ENCODE peak calls at places on chromosomes 7 and 10, in four cellular contexts. H is stimulated activated CD4-positive, alpha-beta T cell treated with anti-CD3 and anti-CD28 coated beads, Interleukin-4, amount 100 ng/mL, for 1 hour; W is CD4-positive, alpha-beta T cell; D is SK-N-SH. B is an unnamed sample.
A peak's percentile ranks its signal among the peaks of the same experiment; 100 is the strongest.

GRCh38 chr7:29228289-29229011 is 33.9 kb downstream of the CHN2 start:
- DNase-seq in H (no peak), W (no peak), D (no peak), B (no peak)

GRCh38 chr7:48312151-48312550 is 140.9 kb downstream of the ABCA13 start:
- DNase-seq in W (no peak), H (no peak), D (no peak), B (no peak)

GRCh38 chr10:63825111-63825510 is 303.9 kb downstream of the REEP3 start:
- DNase-seq in H (no peak), D (no peak), W (no peak), B (no peak)

GRCh38 chr7:121041516-121042148 is 53.1 kb downstream of the CPED1 start:
- DNase-seq in W (no peak), D (peak; percentile 44), H (no peak), B (no peak)

GRCh38 chr7:142263598-142264380 is 5.9 kb upstream of the PRSS58 start:
- DNase-seq in W (no peak), D (no peak), H (no peak), B (no peak)

GRCh38 chr7:30285531-30286284 is 1.3 kb downstream of the ZNRF2 start:
- DNase-seq in H (peak; percentile 41), W (peak; percentile 46), D (peak; percentile 73), B (peak; percentile 63)

GRCh38 chr10:22315455-22316285 is 518 bp upstream of the COMMD3 start:
- DNase-seq in H (no peak), D (peak; percentile 24), W (no peak), B (no peak)

GRCh38 chr10:86671985-86672710 is 3.8 kb downstream of the LDB3 start:
- DNase-seq in W (no peak), D (no peak), H (no peak), B (no peak)

GRCh38 chr10:1290071-1290471 is 233.9 kb downstream of the WDR37 start:
- DNase-seq in D (no peak), H (no peak), W (no peak), B (no peak)

GRCh38 chr7:142391191-142391992 is 133.5 kb upstream of the PRSS58 start:
- DNase-seq in W (peak; percentile 29), H (peak; percentile 58), D (no peak), B (no peak)

GRCh38 chr7:24829787-24830186 is 72.5 kb upstream of the GSDME start:
- DNase-seq in W (no peak), H (no peak), D (no peak), B (no peak)

GRCh38 chr10:111078505-111079185 is 1.8 kb downstream of the ADRA2A start:
- DNase-seq in W (no peak), D (no peak), H (no peak), B (no peak)

GRCh38 chr7:90995996-90996395 is 268.2 kb upstream of the FZD1 start:
- DNase-seq in W (no peak), H (no peak), D (no peak), B (no peak)

GRCh38 chr7:105473163-105473562 is 48.9 kb downstream of the PUS7 start:
- DNase-seq in D (no peak), W (no peak), H (no peak), B (no peak)

GRCh38 chr7:3243256-3243655 is 57.8 kb upstream of the SDK1 start:
- DNase-seq in D (no peak), W (no peak), H (no peak), B (no peak)

GRCh38 chr10:17445400-17445998 is 8.9 kb downstream of the ST8SIA6 start:
- DNase-seq in H (no peak), W (no peak), D (no peak), B (no peak)

GRCh38 chr7:137664846-137665245 is 181.9 kb downstream of the DGKI start:
- DNase-seq in W (no peak), H (no peak), D (peak; percentile 49), B (no peak)

GRCh38 chr10:93126484-93127052 is 52.9 kb downstream of the CYP26A1 start:
- DNase-seq in H (no peak), D (no peak), W (no peak), B (no peak)